ENCODE peak calls at places on chromosome 17, in nine cellular contexts. One of them, this sample, is unnamed.

GRCh38 chr17:68383443-68384321 is 73.6 kb downstream of the WIPI1 start:
- DNase-seq in fibroblast of lung: peak; percentile 94
- DNase-seq in tibial artery: no peak
- DNase-seq in coronary artery: no peak
- DNase-seq in AG04450: peak; percentile 69
- DNase-seq in thoracic aorta: no peak
- DNase-seq in dorsolateral prefrontal cortex: no peak
- DNase-seq in right lobe of liver: peak; percentile 55
- DNase-seq in K562: no peak
- DNase-seq in this sample: no peak

GRCh38 chr17:41667280-41668008 is 21.2 kb upstream of the EIF1 start:
- DNase-seq in fibroblast of lung: no peak
- DNase-seq in tibial artery: no peak
- DNase-seq in coronary artery: peak; percentile 72
- DNase-seq in AG04450: no peak
- DNase-seq in thoracic aorta: no peak
- DNase-seq in dorsolateral prefrontal cortex: no peak
- DNase-seq in right lobe of liver: no peak
- DNase-seq in K562: no peak
- DNase-seq in this sample: no peak

GRCh38 chr17:67272312-67273050 is 27.5 kb upstream of the HELZ start:
- DNase-seq in fibroblast of lung: no peak
- DNase-seq in tibial artery: no peak
- DNase-seq in coronary artery: no peak
- DNase-seq in AG04450: no peak
- DNase-seq in thoracic aorta: no peak
- DNase-seq in dorsolateral prefrontal cortex: no peak
- DNase-seq in right lobe of liver: no peak
- DNase-seq in K562: peak; percentile 47
- DNase-seq in this sample: no peak

GRCh38 chr17:48840441-48840840 is 9.6 kb downstream of the CALCOCO2 start:
- DNase-seq in fibroblast of lung: no peak
- DNase-seq in tibial artery: no peak
- DNase-seq in coronary artery: no peak
- DNase-seq in AG04450: no peak
- DNase-seq in thoracic aorta: no peak
- DNase-seq in dorsolateral prefrontal cortex: no peak
- DNase-seq in right lobe of liver: no peak
- DNase-seq in K562: no peak
- DNase-seq in this sample: no peak

GRCh38 chr17:80111702-80112470 is 10.5 kb downstream of the GAA start:
- DNase-seq in fibroblast of lung: no peak
- DNase-seq in tibial artery: no peak
- DNase-seq in coronary artery: no peak
- DNase-seq in AG04450: no peak
- DNase-seq in thoracic aorta: no peak
- DNase-seq in dorsolateral prefrontal cortex: no peak
- DNase-seq in right lobe of liver: no peak
- DNase-seq in K562: no peak
- DNase-seq in this sample: no peak

GRCh38 chr17:57045868-57046671 is 39.0 kb upstream of the AKAP1 start:
- DNase-seq in fibroblast of lung: no peak
- DNase-seq in tibial artery: no peak
- DNase-seq in coronary artery: no peak
- DNase-seq in AG04450: no peak
- DNase-seq in thoracic aorta: no peak
- DNase-seq in dorsolateral prefrontal cortex: no peak
- DNase-seq in right lobe of liver: peak; percentile 66
- DNase-seq in K562: no peak
- DNase-seq in this sample: no peak

GRCh38 chr17:49730078-49730786 is 22.5 kb upstream of the SLC35B1 start:
- DNase-seq in fibroblast of lung: peak; percentile 94
- DNase-seq in tibial artery: peak; percentile 80
- DNase-seq in coronary artery: peak; percentile 89
- DNase-seq in AG04450: peak; percentile 78
- DNase-seq in thoracic aorta: peak; percentile 21
- DNase-seq in dorsolateral prefrontal cortex: peak; percentile 33
- DNase-seq in right lobe of liver: peak; percentile 69
- DNase-seq in K562: no peak
- DNase-seq in this sample: peak; percentile 16

GRCh38 chr17:31824771-31825360 is 34.2 kb downstream of the COPRS start:
- DNase-seq in fibroblast of lung: no peak
- DNase-seq in tibial artery: no peak
- DNase-seq in coronary artery: no peak
- DNase-seq in AG04450: no peak
- DNase-seq in thoracic aorta: no peak
- DNase-seq in dorsolateral prefrontal cortex: no peak
- DNase-seq in right lobe of liver: no peak
- DNase-seq in K562: no peak
- DNase-seq in this sample: no peak

GRCh38 chr17:83195330-83196087 is 116.1 kb downstream of the METRNL start:
- DNase-seq in fibroblast of lung: peak; percentile 55
- DNase-seq in tibial artery: peak; percentile 79
- DNase-seq in coronary artery: peak; percentile 90
- DNase-seq in AG04450: no peak
- DNase-seq in thoracic aorta: peak; percentile 40
- DNase-seq in dorsolateral prefrontal cortex: no peak
- DNase-seq in right lobe of liver: peak; percentile 19
- DNase-seq in K562: peak; percentile 46
- DNase-seq in this sample: peak; percentile 93

GRCh38 chr17:39627717-39628516 is 1.2 kb downstream of the PPP1R1B start:
- DNase-seq in fibroblast of lung: no peak
- DNase-seq in tibial artery: no peak
- DNase-seq in coronary artery: no peak
- DNase-seq in AG04450: no peak
- DNase-seq in thoracic aorta: no peak
- DNase-seq in dorsolateral prefrontal cortex: no peak
- DNase-seq in right lobe of liver: no peak
- DNase-seq in K562: no peak
- DNase-seq in this sample: no peak

GRCh38 chr17:17364338-17364667 is 61.1 kb downstream of the NT5M start:
- DNase-seq in fibroblast of lung: no peak
- DNase-seq in tibial artery: no peak
- DNase-seq in coronary artery: no peak
- DNase-seq in AG04450: no peak
- DNase-seq in thoracic aorta: no peak
- DNase-seq in dorsolateral prefrontal cortex: no peak
- DNase-seq in right lobe of liver: no peak
- DNase-seq in K562: no peak
- DNase-seq in this sample: peak; percentile 61

GRCh38 chr17:30372755-30373154 is 6.0 kb upstream of the CPD start:
- DNase-seq in fibroblast of lung: no peak
- DNase-seq in tibial artery: no peak
- DNase-seq in coronary artery: no peak
- DNase-seq in AG04450: no peak
- DNase-seq in thoracic aorta: no peak
- DNase-seq in dorsolateral prefrontal cortex: no peak
- DNase-seq in right lobe of liver: no peak
- DNase-seq in K562: peak; percentile 19
- DNase-seq in this sample: no peak

GRCh38 chr17:59193463-59193862 is 16.4 kb upstream of the SMG8 start:
- DNase-seq in fibroblast of lung: no peak
- DNase-seq in tibial artery: no peak
- DNase-seq in coronary artery: no peak
- DNase-seq in AG04450: no peak
- DNase-seq in thoracic aorta: no peak
- DNase-seq in dorsolateral prefrontal cortex: no peak
- DNase-seq in right lobe of liver: no peak
- DNase-seq in K562: no peak
- DNase-seq in this sample: no peak
- H3K27ac ChIP-seq in fibroblast of lung: no peak overlapping the region
- H3K27ac ChIP-seq in tibial artery: no peak overlapping the region
- H3K27ac ChIP-seq in coronary artery: no peak overlapping the region
- H3K27ac ChIP-seq in AG04450: no peak overlapping the region
- H3K27ac ChIP-seq in thoracic aorta: no peak overlapping the region
- H3K27ac ChIP-seq in dorsolateral prefrontal cortex: no peak overlapping the region
- H3K27ac ChIP-seq in right lobe of liver: no peak overlapping the region
- H3K27ac ChIP-seq in K562: no peak overlapping the region
- H3K27ac ChIP-seq in this sample: no peak overlapping the region

GRCh38 chr17:12966413-12966812 is 51.4 kb downstream of the ELAC2 start:
- DNase-seq in fibroblast of lung: no peak
- DNase-seq in tibial artery: no peak
- DNase-seq in coronary artery: no peak
- DNase-seq in AG04450: no peak
- DNase-seq in thoracic aorta: no peak
- DNase-seq in dorsolateral prefrontal cortex: no peak
- DNase-seq in right lobe of liver: no peak
- DNase-seq in K562: no peak
- DNase-seq in this sample: no peak

GRCh38 chr17:12965988-12966387 is 51.8 kb downstream of the ELAC2 start:
- DNase-seq in fibroblast of lung: no peak
- DNase-seq in tibial artery: no peak
- DNase-seq in coronary artery: no peak
- DNase-seq in AG04450: no peak
- DNase-seq in thoracic aorta: no peak
- DNase-seq in dorsolateral prefrontal cortex: no peak
- DNase-seq in right lobe of liver: no peak
- DNase-seq in K562: no peak
- DNase-seq in this sample: no peak

GRCh38 chr17:12963505-12963904 is 54.3 kb downstream of the ELAC2 start:
- DNase-seq in fibroblast of lung: no peak
- DNase-seq in tibial artery: no peak
- DNase-seq in coronary artery: no peak
- DNase-seq in AG04450: no peak
- DNase-seq in thoracic aorta: no peak
- DNase-seq in dorsolateral prefrontal cortex: no peak
- DNase-seq in right lobe of liver: no peak
- DNase-seq in K562: no peak
- DNase-seq in this sample: no peak

GRCh38 chr17:12964162-12964561 is 53.7 kb downstream of the ELAC2 start:
- DNase-seq in fibroblast of lung: no peak
- DNase-seq in tibial artery: no peak
- DNase-seq in coronary artery: no peak
- DNase-seq in AG04450: no peak
- DNase-seq in thoracic aorta: no peak
- DNase-seq in dorsolateral prefrontal cortex: no peak
- DNase-seq in right lobe of liver: no peak
- DNase-seq in K562: no peak
- DNase-seq in this sample: no peak

GRCh38 chr17:12964840-12965239 is 53.0 kb downstream of the ELAC2 start:
- DNase-seq in fibroblast of lung: no peak
- DNase-seq in tibial artery: no peak
- DNase-seq in coronary artery: no peak
- DNase-seq in AG04450: no peak
- DNase-seq in thoracic aorta: no peak
- DNase-seq in dorsolateral prefrontal cortex: no peak
- DNase-seq in right lobe of liver: no peak
- DNase-seq in K562: no peak
- DNase-seq in this sample: no peak
- TF ChIP-seq CTCF in fibroblast of lung: no peak
- TF ChIP-seq CTCF in tibial artery: no peak
- TF ChIP-seq CTCF in coronary artery: no peak
- TF ChIP-seq CTCF in AG04450: no peak
- TF ChIP-seq CTCF in thoracic aorta: no peak
- TF ChIP-seq CTCF in dorsolateral prefrontal cortex: no peak
- TF ChIP-seq CTCF in right lobe of liver: no peak
- TF ChIP-seq CTCF in K562: no peak
- TF ChIP-seq CTCF in this sample: no peak

DNA sequence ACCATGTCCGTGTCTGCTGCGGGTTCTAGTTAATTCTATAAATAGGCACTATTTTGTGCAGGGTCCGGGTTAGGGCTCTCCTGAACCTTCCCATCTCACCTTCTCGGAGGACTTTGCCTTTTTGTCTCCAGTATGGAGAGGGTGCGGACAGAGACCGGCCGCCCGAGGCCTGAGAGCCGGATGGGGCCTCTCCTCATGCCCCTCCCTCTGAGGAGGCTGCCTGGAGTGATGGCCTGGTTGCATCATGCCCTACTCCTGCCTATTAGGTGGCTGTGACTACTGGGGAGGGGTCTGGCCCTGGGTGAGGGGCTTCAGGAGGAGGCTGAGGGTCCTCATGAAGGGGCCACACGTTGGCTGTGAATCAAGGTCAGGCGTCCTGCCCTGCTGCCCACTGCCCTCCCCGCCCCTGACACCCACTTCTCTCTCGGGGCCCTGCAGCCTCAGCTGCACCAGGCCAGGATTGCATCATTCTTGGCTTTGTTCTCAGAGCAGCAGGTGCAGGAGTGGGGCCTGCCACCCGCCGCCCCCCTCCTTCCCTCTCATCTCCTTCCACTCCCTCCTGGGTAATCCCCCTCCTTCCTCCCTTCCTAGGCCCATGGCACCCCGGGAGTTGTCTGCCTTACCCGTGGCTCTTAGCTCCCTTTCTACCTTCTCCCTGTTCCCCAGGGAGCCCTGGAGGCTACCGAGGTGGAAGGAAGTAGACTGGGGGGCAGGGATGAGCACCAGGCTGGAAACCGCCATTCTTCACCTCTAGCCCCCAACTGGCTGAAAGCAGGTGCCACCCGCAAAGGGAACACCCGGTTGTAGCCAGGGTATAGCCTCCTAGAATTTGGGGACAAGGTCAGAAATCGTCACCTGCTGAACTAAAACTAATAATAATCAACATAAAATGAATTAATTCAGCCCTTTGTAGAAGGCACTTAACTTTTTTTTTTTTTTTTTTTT is 12.7 kb upstream of the ARHGAP23 start:
- DNase-seq in fibroblast of lung: peak; percentile 81
- DNase-seq in tibial artery: no peak
- DNase-seq in coronary artery: no peak
- DNase-seq in AG04450: peak; percentile 26
- DNase-seq in thoracic aorta: no peak
- DNase-seq in dorsolateral prefrontal cortex: no peak
- DNase-seq in right lobe of liver: no peak
- DNase-seq in K562: no peak
- DNase-seq in this sample: no peak
- H3K27ac ChIP-seq in fibroblast of lung: no peak overlapping the region
- H3K27ac ChIP-seq in tibial artery: no peak overlapping the region
- H3K27ac ChIP-seq in coronary artery: no peak overlapping the region
- H3K27ac ChIP-seq in AG04450: peak overlapping the region; percentile 57
- H3K27ac ChIP-seq in thoracic aorta: no peak overlapping the region
- H3K27ac ChIP-seq in dorsolateral prefrontal cortex: peak overlapping the region; percentile 88
- H3K27ac ChIP-seq in right lobe of liver: no peak overlapping the region
- H3K27ac ChIP-seq in K562: no peak overlapping the region
- H3K27ac ChIP-seq in this sample: no peak overlapping the region

GRCh38 chr17:27873211-27873610 is 20.0 kb downstream of the LYRM9 start:
- DNase-seq in fibroblast of lung: no peak
- DNase-seq in tibial artery: no peak
- DNase-seq in coronary artery: no peak
- DNase-seq in AG04450: no peak
- DNase-seq in thoracic aorta: no peak
- DNase-seq in dorsolateral prefrontal cortex: no peak
- DNase-seq in right lobe of liver: no peak
- DNase-seq in K562: no peak
- DNase-seq in this sample: no peak

GRCh38 chr17:27871407-27871806 is 21.8 kb downstream of the LYRM9 start:
- DNase-seq in fibroblast of lung: no peak
- DNase-seq in tibial artery: no peak
- DNase-seq in coronary artery: no peak
- DNase-seq in AG04450: no peak
- DNase-seq in thoracic aorta: no peak
- DNase-seq in dorsolateral prefrontal cortex: no peak
- DNase-seq in right lobe of liver: no peak
- DNase-seq in K562: no peak
- DNase-seq in this sample: no peak

GRCh38 chr17:27872776-27873175 is 20.4 kb downstream of the LYRM9 start:
- DNase-seq in fibroblast of lung: no peak
- DNase-seq in tibial artery: no peak
- DNase-seq in coronary artery: no peak
- DNase-seq in AG04450: no peak
- DNase-seq in thoracic aorta: no peak
- DNase-seq in dorsolateral prefrontal cortex: no peak
- DNase-seq in right lobe of liver: no peak
- DNase-seq in K562: no peak
- DNase-seq in this sample: no peak

GRCh38 chr17:27870345-27870744 is 22.8 kb downstream of the LYRM9 start:
- DNase-seq in fibroblast of lung: no peak
- DNase-seq in tibial artery: no peak
- DNase-seq in coronary artery: no peak
- DNase-seq in AG04450: no peak
- DNase-seq in thoracic aorta: no peak
- DNase-seq in dorsolateral prefrontal cortex: no peak
- DNase-seq in right lobe of liver: no peak
- DNase-seq in K562: no peak
- DNase-seq in this sample: no peak

GRCh38 chr17:27873746-27874145 is 19.4 kb downstream of the LYRM9 start:
- DNase-seq in fibroblast of lung: no peak
- DNase-seq in tibial artery: no peak
- DNase-seq in coronary artery: no peak
- DNase-seq in AG04450: no peak
- DNase-seq in thoracic aorta: no peak
- DNase-seq in dorsolateral prefrontal cortex: no peak
- DNase-seq in right lobe of liver: no peak
- DNase-seq in K562: no peak
- DNase-seq in this sample: no peak
- TF ChIP-seq CTCF in fibroblast of lung: no peak
- TF ChIP-seq CTCF in tibial artery: no peak
- TF ChIP-seq CTCF in coronary artery: no peak
- TF ChIP-seq CTCF in AG04450: no peak
- TF ChIP-seq CTCF in thoracic aorta: no peak
- TF ChIP-seq CTCF in dorsolateral prefrontal cortex: no peak
- TF ChIP-seq CTCF in right lobe of liver: no peak
- TF ChIP-seq CTCF in K562: no peak
- TF ChIP-seq CTCF in this sample: no peak

This sample was measured in ascending aorta.